ENCODE peak calls at places on chromosome X, in nine cellular contexts. N is SJSA1, V is cardiac muscle cell, Y is neuronal stem cell, M is aorta, T is A549, R is upper lobe of right lung, F is fibroblast of lung, W is hepatocyte. A is an unnamed sample.
A peak's percentile ranks its signal among the peaks of the same experiment; 100 is the strongest.

GRCh38 chrX:36575670-36576069 is 432.5 kb upstream of the FAM47C start:
- DNase-seq in N (no peak), M (no peak), W (no peak), T (no peak), F (no peak), Y (no peak), R (no peak), V (no peak), A (no peak)

GRCh38 chrX:46796574-46797191 is 37.8 kb upstream of the SLC9A7 start:
- DNase-seq in M (peak; percentile 91), F (peak; percentile 69), V (peak; percentile 77), R (peak; percentile 85), Y (peak; percentile 32), N (peak; percentile 62), W (peak; percentile 72), T (peak; percentile 78), A (peak; percentile 66)

GRCh38 chrX:66914082-66914481 is 275.2 kb upstream of the EDA2R start:
- DNase-seq in W (peak; percentile 71), Y (no peak), N (no peak), R (no peak), F (no peak), M (no peak), T (peak; percentile 3), V (no peak), A (no peak)

GRCh38 chrX:34638116-34638515 is 19.0 kb downstream of the TMEM47 start:
- DNase-seq in M (no peak), V (peak; percentile 62), R (no peak), W (peak; percentile 80), F (peak; percentile 68), T (peak; percentile 31), Y (no peak), N (no peak), A (no peak)

GRCh38 chrX:16160729-16161128 is 6.6 kb upstream of the MAGEB17 start:
- DNase-seq in F (peak; percentile 47), M (no peak), V (peak; percentile 56), Y (no peak), N (peak; percentile 48), W (no peak), R (no peak), T (peak; percentile 53), A (peak; percentile 89)

GRCh38 chrX:40130207-40130606 is 32.4 kb upstream of the BCOR start:
- DNase-seq in F (no peak), W (no peak), R (no peak), M (peak; percentile 82), N (peak; percentile 61), Y (no peak), T (peak; percentile 70), V (peak; percentile 62), A (peak; percentile 93)

GRCh38 chrX:56726609-56727008 is 2.4 kb upstream of the NBDY start:
- DNase-seq in M (no peak), R (no peak), T (peak; percentile 67), V (peak; percentile 66), N (no peak), F (peak; percentile 64), Y (no peak), W (peak; percentile 65), A (peak; percentile 37)

GRCh38 chrX:44314855-44315254 is 28.6 kb downstream of the EFHC2 start:
- DNase-seq in V (no peak), W (no peak), Y (no peak), M (no peak), N (no peak), R (no peak), T (no peak), F (no peak), A (no peak)

GRCh38 chrX:150643958-150644357 is 49.2 kb upstream of the MTMR1 start:
- DNase-seq in T (no peak), M (no peak), W (no peak), F (no peak), V (no peak), R (no peak), Y (no peak), N (no peak), A (no peak)

GRCh38 chrX:41824551-41824950 is 98.8 kb downstream of the CASK start:
- DNase-seq in R (no peak), W (peak; percentile 12), T (peak; percentile 27), V (peak; percentile 30), Y (no peak), F (peak; percentile 35), M (no peak), N (no peak), A (no peak)

GRCh38 chrX:102044496-102044895 is 81.0 kb upstream of the TCEAL2 start:
- DNase-seq in T (no peak), V (no peak), F (no peak), W (no peak), Y (no peak), M (no peak), N (no peak), R (no peak), A (no peak)
- H3K4me1 ChIP-seq in T (no peaks in the 10 kb centered on the region), V (no peaks in the 10 kb centered on the region), F (no peaks in the 10 kb centered on the region), W (no peaks in the 10 kb centered on the region), Y (no peaks in the 10 kb centered on the region), M (no peaks in the 10 kb centered on the region), N (no peaks in the 10 kb centered on the region), R (no peaks in the 10 kb centered on the region), A (no peaks in the 10 kb centered on the region)

GRCh38 chrX:154729439-154729838 is 21.4 kb downstream of the GAB3 start:
- DNase-seq in T (no peak), W (no peak), Y (no peak), V (no peak), R (no peak), N (no peak), F (no peak), M (no peak), A (no peak)

GRCh38 chrX:154730271-154730883 is 20.5 kb downstream of the GAB3 start:
- DNase-seq in M (no peak), N (no peak), V (peak; percentile 88), R (no peak), T (no peak), W (no peak), F (peak; percentile 88), Y (no peak), A (no peak)

GRCh38 chrX:154727418-154728323 is 23.2 kb downstream of the GAB3 start:
- DNase-seq in T (no peak), Y (no peak), M (peak; percentile 82), R (no peak), V (peak; percentile 80), N (no peak), F (peak; percentile 60), W (no peak), A (no peak)

GRCh38 chrX:154731203-154731602 is 19.7 kb downstream of the GAB3 start:
- DNase-seq in T (no peak), V (no peak), N (no peak), R (no peak), Y (no peak), M (no peak), F (no peak), W (no peak), A (no peak)

GRCh38 chrX:154728791-154729190 is 22.1 kb downstream of the GAB3 start:
- DNase-seq in V (no peak), M (no peak), F (no peak), T (no peak), R (no peak), N (no peak), W (no peak), Y (no peak), A (no peak)
- H3K4me1 ChIP-seq in V (no peaks in the 10 kb centered on the region), M (peaks cover 8% of the 10 kb centered on the region), F (peaks cover 26% of the 10 kb centered on the region), T (peaks cover 37% of the 10 kb centered on the region), R (peaks cover 69% of the 10 kb centered on the region), N (peaks cover 55% of the 10 kb centered on the region), W (peaks cover 16% of the 10 kb centered on the region), Y (no peaks in the 10 kb centered on the region), A (peaks cover 52% of the 10 kb centered on the region)

DNA sequence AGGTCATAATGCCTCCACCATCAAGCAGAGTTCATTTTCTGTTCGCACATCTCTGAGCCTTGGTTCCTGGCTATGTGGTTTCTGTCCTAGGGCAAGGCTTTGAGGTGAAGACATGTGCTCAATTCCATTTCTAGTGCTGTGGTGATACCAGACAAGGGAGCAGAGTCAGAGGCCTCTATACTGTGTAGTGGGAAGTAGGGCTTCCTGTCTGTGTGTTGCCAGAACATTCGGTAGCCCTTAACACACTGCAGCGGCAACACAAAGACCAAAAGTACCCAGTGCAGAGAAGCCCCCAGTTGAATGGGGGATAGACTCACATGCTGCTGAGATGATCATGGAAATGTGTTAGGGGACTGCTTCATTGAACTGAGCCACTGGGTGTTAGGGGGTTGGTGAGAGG is 56.4 kb downstream of the STARD8 start:
- DNase-seq in W (no peak), M (no peak), N (no peak), Y (no peak), F (no peak), T (no peak), V (no peak), R (no peak), A (no peak)
- H3K4me1 ChIP-seq in W (no peaks in the 10 kb centered on the region), M (no peaks in the 10 kb centered on the region), N (peaks cover 10% of the 10 kb centered on the region), Y (no peaks in the 10 kb centered on the region), F (no peaks in the 10 kb centered on the region), T (no peaks in the 10 kb centered on the region), V (peaks cover 3% of the 10 kb centered on the region), R (no peaks in the 10 kb centered on the region), A (peaks cover 17% of the 10 kb centered on the region)

GRCh38 chrX:10051866-10052265 is 84.7 kb downstream of the CLDN34 start:
- DNase-seq in F (no peak), M (no peak), R (no peak), N (no peak), V (no peak), Y (no peak), T (no peak), W (no peak), A (no peak)
- H3K4me1 ChIP-seq in F (no peaks in the 10 kb centered on the region), M (no peaks in the 10 kb centered on the region), R (peaks cover 26% of the 10 kb centered on the region), N (peaks cover 3% of the 10 kb centered on the region), V (peaks cover 12% of the 10 kb centered on the region), Y (peaks cover 15% of the 10 kb centered on the region), T (peaks cover 16% of the 10 kb centered on the region), W (no peaks in the 10 kb centered on the region), A (no peaks in the 10 kb centered on the region)

DNA sequence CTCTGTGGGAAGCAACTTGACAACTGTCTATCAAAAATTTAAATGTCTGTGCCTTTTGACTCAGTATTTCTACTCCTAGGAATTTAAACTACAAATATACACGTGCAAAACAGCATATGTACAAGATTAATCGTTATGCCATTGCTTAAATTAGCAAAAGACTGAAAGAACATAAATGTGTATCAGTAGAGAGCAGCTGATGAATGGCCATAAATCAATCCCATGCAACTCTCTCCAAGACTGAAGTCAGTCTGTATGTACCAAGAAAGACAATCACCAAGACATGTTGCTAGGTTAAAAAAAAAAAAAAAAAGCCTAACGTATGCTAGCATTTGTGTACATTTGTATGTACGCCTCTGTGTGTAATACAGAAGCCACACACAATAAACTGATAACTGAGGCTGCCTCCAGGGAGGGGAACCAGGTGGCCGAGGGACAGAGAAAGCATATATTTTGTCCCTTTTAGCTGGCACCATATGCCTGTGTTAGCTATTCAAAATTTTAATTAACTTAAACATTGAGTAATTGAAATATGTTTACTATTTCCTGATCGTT is 130.7 kb downstream of the SH3KBP1 start:
- DNase-seq in W (no peak), N (no peak), M (no peak), Y (no peak), V (no peak), F (no peak), T (no peak), R (no peak), A (no peak)
- H3K4me1 ChIP-seq in W (no peaks in the 10 kb centered on the region), N (peaks cover 21% of the 10 kb centered on the region), M (no peaks in the 10 kb centered on the region), Y (no peaks in the 10 kb centered on the region), V (no peaks in the 10 kb centered on the region), F (no peaks in the 10 kb centered on the region), T (peaks cover 13% of the 10 kb centered on the region), R (peaks cover 4% of the 10 kb centered on the region), A (peaks cover 6% of the 10 kb centered on the region)